ENCODE peak calls at places on chromosomes 4 and X, in four cellular contexts. One of them, this sample, is unnamed.

GRCh38 chrX:24775891-24776290 is 82.2 kb downstream of the POLA1 start:
- DNase-seq in Daoy: no peak
- DNase-seq in substantia nigra: no peak
- DNase-seq in iris pigment epithelial cell: no peak
- DNase-seq in this sample: no peak

GRCh38 chrX:151875270-151876026 is 37.2 kb upstream of the MAGEA4 start:
- DNase-seq in Daoy: no peak
- DNase-seq in substantia nigra: no peak
- DNase-seq in iris pigment epithelial cell: no peak
- DNase-seq in this sample: no peak

GRCh38 chr4:183401473-183401872 is 43.0 kb upstream of the CDKN2AIP start:
- DNase-seq in iris pigment epithelial cell: no peak
- DNase-seq in substantia nigra: no peak
- DNase-seq in Daoy: no peak
- DNase-seq in this sample: no peak

GRCh38 chr4:153955306-153955705 is 166.4 kb upstream of the SFRP2 start:
- DNase-seq in substantia nigra: no peak
- DNase-seq in Daoy: no peak
- DNase-seq in iris pigment epithelial cell: no peak
- DNase-seq in this sample: no peak

GRCh38 chr4:83819582-83819981 is 283.7 kb downstream of the GPAT3 start:
- DNase-seq in substantia nigra: no peak
- DNase-seq in iris pigment epithelial cell: no peak
- DNase-seq in Daoy: no peak
- DNase-seq in this sample: no peak

GRCh38 chr4:150518559-150518958 is 63.4 kb upstream of the MAB21L2 start:
- DNase-seq in substantia nigra: no peak
- DNase-seq in Daoy: no peak
- DNase-seq in iris pigment epithelial cell: peak
- DNase-seq in this sample: peak

GRCh38 chr4:8719421-8719820 is 126.9 kb downstream of the CPZ start:
- DNase-seq in Daoy: no peak
- DNase-seq in substantia nigra: no peak
- DNase-seq in iris pigment epithelial cell: no peak
- DNase-seq in this sample: no peak

GRCh38 chrX:154043003-154043402 is 23.3 kb upstream of the IRAK1 start:
- DNase-seq in Daoy: peak
- DNase-seq in substantia nigra: no peak
- DNase-seq in iris pigment epithelial cell: peak
- DNase-seq in this sample: peak

GRCh38 chr4:2929469-2929868 is 33.7 kb downstream of the NOP14 start:
- DNase-seq in iris pigment epithelial cell: no peak
- DNase-seq in substantia nigra: no peak
- DNase-seq in Daoy: no peak
- DNase-seq in this sample: no peak

GRCh38 chr4:8877780-8878040 is 6.1 kb upstream of the HMX1 start:
- DNase-seq in substantia nigra: no peak
- DNase-seq in iris pigment epithelial cell: no peak
- DNase-seq in Daoy: no peak
- DNase-seq in this sample: no peak

GRCh38 chrX:107571296-107571998 is 56.9 kb upstream of the PRPS1 start:
- DNase-seq in Daoy: peak
- DNase-seq in iris pigment epithelial cell: peak
- DNase-seq in substantia nigra: peak
- DNase-seq in this sample: peak

GRCh38 chr4:6772223-6772928 is 10.2 kb upstream of the KIAA0232 start:
- DNase-seq in substantia nigra: no peak
- DNase-seq in iris pigment epithelial cell: no peak
- DNase-seq in Daoy: peak
- DNase-seq in this sample: no peak

GRCh38 chr4:94304365-94304971 is 38.2 kb downstream of the HPGDS start:
- DNase-seq in iris pigment epithelial cell: peak
- DNase-seq in substantia nigra: no peak
- DNase-seq in Daoy: peak
- DNase-seq in this sample: peak

GRCh38 chr4:165715211-165715610 is 157.8 kb upstream of the TLL1 start:
- DNase-seq in Daoy: no peak
- DNase-seq in substantia nigra: no peak
- DNase-seq in iris pigment epithelial cell: no peak
- DNase-seq in this sample: no peak

GRCh38 chr4:175273995-175274753 is 356.0 kb downstream of the ADAM29 start:
- DNase-seq in Daoy: no peak
- DNase-seq in substantia nigra: no peak
- DNase-seq in iris pigment epithelial cell: peak
- DNase-seq in this sample: peak

GRCh38 chr4:156493858-156494257 is 477.7 kb downstream of the PDGFC start:
- DNase-seq in iris pigment epithelial cell: no peak
- DNase-seq in Daoy: no peak
- DNase-seq in substantia nigra: no peak
- DNase-seq in this sample: no peak

GRCh38 chrX:154058207-154058997 is 38.7 kb upstream of the IRAK1 start:
- DNase-seq in iris pigment epithelial cell: no peak
- DNase-seq in substantia nigra: no peak
- DNase-seq in Daoy: no peak
- DNase-seq in this sample: no peak

GRCh38 chrX:68685722-68686683 is 38.5 kb downstream of the STARD8 start:
- DNase-seq in iris pigment epithelial cell: peak
- DNase-seq in Daoy: peak
- DNase-seq in substantia nigra: no peak
- DNase-seq in this sample: peak

This sample was measured in HCEC 1CT.